ENCODE peak calls at places on chromosomes 2 and 18, in six cellular contexts. One of them, this sample, is unnamed.

GRCh38 chr2:159921752-159922404 is 123.9 kb upstream of the CD302 start:
- DNase-seq in A673: peak
- DNase-seq in fibroblast of villous mesenchyme: peak
- DNase-seq in RWPE1: no peak
- DNase-seq in WERI-Rb-1: peak
- DNase-seq in NB4: peak
- DNase-seq in this sample: no peak

GRCh38 chr18:54392621-54393023 is 34.9 kb downstream of the C18orf54 start:
- DNase-seq in A673: peak
- DNase-seq in fibroblast of villous mesenchyme: peak
- DNase-seq in RWPE1: peak
- DNase-seq in WERI-Rb-1: no peak
- DNase-seq in NB4: peak
- DNase-seq in this sample: no peak

GRCh38 chr2:205034034-205034433 is 488.8 kb downstream of the PARD3B start:
- DNase-seq in A673: no peak
- DNase-seq in fibroblast of villous mesenchyme: peak
- DNase-seq in RWPE1: no peak
- DNase-seq in WERI-Rb-1: no peak
- DNase-seq in NB4: no peak
- DNase-seq in this sample: no peak

GRCh38 chr2:54957321-54957999 is 92.8 kb downstream of the RTN4 start:
- DNase-seq in A673: peak
- DNase-seq in fibroblast of villous mesenchyme: no peak
- DNase-seq in RWPE1: no peak
- DNase-seq in WERI-Rb-1: no peak
- DNase-seq in NB4: no peak
- DNase-seq in this sample: no peak

GRCh38 chr2:38602136-38602731 is 494 bp downstream of the HNRNPLL start:
- DNase-seq in A673: no peak
- DNase-seq in fibroblast of villous mesenchyme: no peak
- DNase-seq in RWPE1: peak
- DNase-seq in WERI-Rb-1: peak
- DNase-seq in NB4: no peak
- DNase-seq in this sample: no peak

GRCh38 chr2:234203135-234203984 is 152.9 kb downstream of the SPP2 start:
- DNase-seq in A673: peak
- DNase-seq in fibroblast of villous mesenchyme: peak
- DNase-seq in RWPE1: peak
- DNase-seq in WERI-Rb-1: no peak
- DNase-seq in NB4: no peak
- DNase-seq in this sample: no peak

GRCh38 chr2:200373973-200374416 is 67.5 kb downstream of the SPATS2L start:
- DNase-seq in A673: no peak
- DNase-seq in fibroblast of villous mesenchyme: no peak
- DNase-seq in RWPE1: peak
- DNase-seq in WERI-Rb-1: no peak
- DNase-seq in NB4: no peak
- DNase-seq in this sample: no peak

GRCh38 chr18:21167641-21168372 is 56.2 kb upstream of the ROCK1 start:
- DNase-seq in A673: no peak
- DNase-seq in fibroblast of villous mesenchyme: no peak
- DNase-seq in RWPE1: no peak
- DNase-seq in WERI-Rb-1: no peak
- DNase-seq in NB4: no peak
- DNase-seq in this sample: no peak

GRCh38 chr2:88059979-88060906 is 4.7 kb upstream of the KRCC1 start:
- DNase-seq in A673: peak
- DNase-seq in fibroblast of villous mesenchyme: peak
- DNase-seq in RWPE1: peak
- DNase-seq in WERI-Rb-1: peak
- DNase-seq in NB4: peak
- DNase-seq in this sample: no peak

GRCh38 chr18:39434223-39434622 is 1868.6 kb upstream of the CELF4 start:
- DNase-seq in A673: no peak
- DNase-seq in fibroblast of villous mesenchyme: peak
- DNase-seq in RWPE1: no peak
- DNase-seq in WERI-Rb-1: no peak
- DNase-seq in NB4: no peak
- DNase-seq in this sample: no peak

GRCh38 chr2:120722603-120723421 is 12.9 kb upstream of the GLI2 start:
- DNase-seq in A673: no peak
- DNase-seq in fibroblast of villous mesenchyme: peak
- DNase-seq in RWPE1: no peak
- DNase-seq in WERI-Rb-1: no peak
- DNase-seq in NB4: no peak
- DNase-seq in this sample: peak

GRCh38 chr18:50982086-50982801 is 14.4 kb downstream of the ELAC1 start:
- DNase-seq in A673: no peak
- DNase-seq in fibroblast of villous mesenchyme: no peak
- DNase-seq in RWPE1: no peak
- DNase-seq in WERI-Rb-1: no peak
- DNase-seq in NB4: no peak
- DNase-seq in this sample: no peak

GRCh38 chr2:138157372-138157771 is 193.1 kb downstream of the HNMT start:
- DNase-seq in A673: no peak
- DNase-seq in fibroblast of villous mesenchyme: no peak
- DNase-seq in RWPE1: no peak
- DNase-seq in WERI-Rb-1: no peak
- DNase-seq in NB4: no peak
- DNase-seq in this sample: no peak

GRCh38 chr2:37523861-37524362 is 147.5 kb downstream of the CDC42EP3 start:
- DNase-seq in A673: peak
- DNase-seq in fibroblast of villous mesenchyme: peak
- DNase-seq in RWPE1: peak
- DNase-seq in WERI-Rb-1: no peak
- DNase-seq in NB4: peak
- DNase-seq in this sample: no peak

DNA sequence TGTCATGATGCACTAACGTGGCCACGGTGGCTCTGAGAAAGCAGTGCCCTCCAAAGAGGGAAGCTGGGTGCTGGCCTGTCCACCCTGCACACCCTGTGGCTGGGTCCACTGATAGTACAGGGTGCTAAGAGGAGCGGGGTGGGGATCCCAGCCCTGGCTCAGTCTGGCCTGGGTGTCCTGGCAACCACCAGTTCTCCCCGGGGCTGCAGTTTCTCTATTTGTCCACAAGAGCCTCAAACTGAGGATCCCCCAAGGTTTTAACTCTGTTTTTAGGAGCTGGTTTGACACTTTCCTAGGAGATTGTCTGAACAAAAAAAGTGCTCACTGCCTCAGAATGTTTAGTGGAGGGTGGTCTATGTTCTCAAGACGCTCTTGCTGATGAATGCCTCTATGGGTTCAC is 29.0 kb downstream of the EDAR start:
- DNase-seq in A673: no peak
- DNase-seq in fibroblast of villous mesenchyme: no peak
- DNase-seq in RWPE1: no peak
- DNase-seq in WERI-Rb-1: no peak
- DNase-seq in NB4: no peak
- DNase-seq in this sample: no peak
- TF ChIP-seq CTCF in A673: peak
- TF ChIP-seq CTCF in fibroblast of villous mesenchyme: peak
- TF ChIP-seq CTCF in RWPE1: no peak
- TF ChIP-seq CTCF in WERI-Rb-1: no peak
- TF ChIP-seq CTCF in NB4: no peak
- TF ChIP-seq CTCF in this sample: peak

DNA sequence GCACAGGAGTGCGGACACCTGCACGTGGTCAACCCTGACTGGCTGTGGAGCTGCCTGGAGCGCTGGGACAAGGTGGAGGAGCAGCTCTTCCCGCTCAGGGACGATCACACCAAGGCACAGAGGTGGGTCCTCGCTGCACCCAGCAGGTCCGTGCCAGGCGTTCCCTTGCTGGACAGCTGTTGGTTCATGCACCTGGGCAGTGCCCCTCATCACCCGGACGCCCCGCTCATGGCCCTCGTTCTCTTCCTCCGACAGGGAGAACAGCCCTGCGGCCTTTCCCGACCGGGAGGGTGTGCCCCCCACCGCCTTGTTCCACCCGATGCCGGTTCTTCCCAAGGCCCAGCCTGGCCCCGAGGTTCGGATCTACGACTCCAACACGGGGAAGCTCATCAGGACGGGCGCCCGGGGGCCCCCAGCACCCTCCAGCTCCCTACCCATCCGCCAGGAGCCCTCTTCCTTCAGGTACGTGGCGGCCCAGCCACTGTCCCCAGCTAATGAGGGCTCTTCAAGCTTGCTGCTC is 38.0 kb downstream of the CTDP1 start:
- DNase-seq in A673: no peak
- DNase-seq in fibroblast of villous mesenchyme: no peak
- DNase-seq in RWPE1: no peak
- DNase-seq in WERI-Rb-1: no peak
- DNase-seq in NB4: no peak
- DNase-seq in this sample: no peak
- TF ChIP-seq CTCF in A673: no peak
- TF ChIP-seq CTCF in fibroblast of villous mesenchyme: no peak
- TF ChIP-seq CTCF in RWPE1: no peak
- TF ChIP-seq CTCF in WERI-Rb-1: no peak
- TF ChIP-seq CTCF in NB4: no peak
- TF ChIP-seq CTCF in this sample: no peak

GRCh38 chr2:79938648-79939047 is 365.9 kb downstream of the LRRTM1 start:
- DNase-seq in A673: no peak
- DNase-seq in fibroblast of villous mesenchyme: no peak
- DNase-seq in RWPE1: no peak
- DNase-seq in WERI-Rb-1: no peak
- DNase-seq in NB4: no peak
- DNase-seq in this sample: no peak
- TF ChIP-seq CTCF in A673: no peak
- TF ChIP-seq CTCF in fibroblast of villous mesenchyme: no peak
- TF ChIP-seq CTCF in RWPE1: no peak
- TF ChIP-seq CTCF in WERI-Rb-1: no peak
- TF ChIP-seq CTCF in NB4: no peak
- TF ChIP-seq CTCF in this sample: no peak

DNA sequence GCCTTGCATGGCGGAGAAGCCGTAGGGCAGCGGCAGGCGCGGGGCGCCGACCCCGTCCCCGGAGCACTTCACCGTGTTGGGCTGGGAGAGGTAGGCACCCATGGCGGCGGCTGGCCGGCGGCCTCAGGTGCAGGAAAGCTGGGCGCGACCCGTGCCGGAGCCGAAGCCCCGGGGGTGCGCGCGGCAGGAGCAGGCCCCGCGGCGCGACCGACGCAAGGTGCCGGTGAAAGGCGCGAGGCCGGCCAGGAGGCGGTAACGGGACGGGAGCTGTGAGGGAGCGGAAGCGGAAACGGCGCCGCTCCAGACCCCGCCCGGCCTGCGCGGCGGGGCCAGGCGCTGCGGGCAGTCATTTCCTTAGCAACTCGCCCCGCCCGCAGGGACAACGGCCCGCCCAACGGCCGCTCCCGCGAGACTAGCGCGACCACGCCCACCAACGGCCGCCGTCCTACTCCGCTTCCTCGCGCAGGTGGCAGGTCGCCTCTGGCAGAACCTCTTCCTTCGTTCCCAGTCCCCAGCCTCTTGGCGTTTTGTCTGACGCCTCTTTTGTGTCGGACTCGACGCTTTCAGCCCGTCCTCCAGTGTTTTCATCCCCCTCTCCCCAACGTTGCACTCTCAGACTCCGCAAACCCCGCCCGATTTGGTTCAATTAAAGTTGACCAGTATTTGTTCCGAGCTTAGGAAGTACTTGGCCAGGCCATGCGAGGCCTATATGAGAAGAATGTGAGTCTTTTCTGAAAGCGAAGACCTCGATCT is at the start of gene PPM1G:
- DNase-seq in A673: peak
- DNase-seq in fibroblast of villous mesenchyme: peak
- DNase-seq in RWPE1: peak
- DNase-seq in WERI-Rb-1: peak
- DNase-seq in NB4: peak
- DNase-seq in this sample: peak
- TF ChIP-seq CTCF in A673: no peak
- TF ChIP-seq CTCF in fibroblast of villous mesenchyme: no peak
- TF ChIP-seq CTCF in RWPE1: no peak
- TF ChIP-seq CTCF in WERI-Rb-1: no peak
- TF ChIP-seq CTCF in NB4: no peak
- TF ChIP-seq CTCF in this sample: no peak

GRCh38 chr2:182766626-182767025 is 50.6 kb downstream of the DNAJC10 start:
- DNase-seq in A673: no peak
- DNase-seq in fibroblast of villous mesenchyme: no peak
- DNase-seq in RWPE1: no peak
- DNase-seq in WERI-Rb-1: peak
- DNase-seq in NB4: no peak
- DNase-seq in this sample: no peak
- TF ChIP-seq CTCF in A673: no peak
- TF ChIP-seq CTCF in fibroblast of villous mesenchyme: no peak
- TF ChIP-seq CTCF in RWPE1: no peak
- TF ChIP-seq CTCF in WERI-Rb-1: no peak
- TF ChIP-seq CTCF in NB4: no peak
- TF ChIP-seq CTCF in this sample: no peak

GRCh38 chr2:193276560-193276959 is 1081.8 kb upstream of the TMEFF2 start:
- DNase-seq in A673: no peak
- DNase-seq in fibroblast of villous mesenchyme: no peak
- DNase-seq in RWPE1: no peak
- DNase-seq in WERI-Rb-1: no peak
- DNase-seq in NB4: no peak
- DNase-seq in this sample: no peak

GRCh38 chr2:193272011-193272410 is 1077.3 kb upstream of the TMEFF2 start:
- DNase-seq in A673: no peak
- DNase-seq in fibroblast of villous mesenchyme: no peak
- DNase-seq in RWPE1: no peak
- DNase-seq in WERI-Rb-1: no peak
- DNase-seq in NB4: peak
- DNase-seq in this sample: no peak

GRCh38 chr2:193279361-193279760 is 1084.6 kb upstream of the TMEFF2 start:
- DNase-seq in A673: peak
- DNase-seq in fibroblast of villous mesenchyme: no peak
- DNase-seq in RWPE1: no peak
- DNase-seq in WERI-Rb-1: no peak
- DNase-seq in NB4: no peak
- DNase-seq in this sample: no peak

GRCh38 chr2:193276069-193276468 is 1081.3 kb upstream of the TMEFF2 start:
- DNase-seq in A673: no peak
- DNase-seq in fibroblast of villous mesenchyme: no peak
- DNase-seq in RWPE1: no peak
- DNase-seq in WERI-Rb-1: no peak
- DNase-seq in NB4: no peak
- DNase-seq in this sample: no peak

GRCh38 chr2:193276988-193277387 is 1082.3 kb upstream of the TMEFF2 start:
- DNase-seq in A673: no peak
- DNase-seq in fibroblast of villous mesenchyme: no peak
- DNase-seq in RWPE1: no peak
- DNase-seq in WERI-Rb-1: no peak
- DNase-seq in NB4: no peak
- DNase-seq in this sample: no peak
- TF ChIP-seq CTCF in A673: no peak
- TF ChIP-seq CTCF in fibroblast of villous mesenchyme: no peak
- TF ChIP-seq CTCF in RWPE1: no peak
- TF ChIP-seq CTCF in WERI-Rb-1: no peak
- TF ChIP-seq CTCF in NB4: no peak
- TF ChIP-seq CTCF in this sample: no peak

GRCh38 chr2:40760071-40760666 is 308.3 kb upstream of the SLC8A1 start:
- DNase-seq in A673: peak
- DNase-seq in fibroblast of villous mesenchyme: peak
- DNase-seq in RWPE1: peak
- DNase-seq in WERI-Rb-1: peak
- DNase-seq in NB4: peak
- DNase-seq in this sample: no peak
- TF ChIP-seq CTCF in A673: peak
- TF ChIP-seq CTCF in fibroblast of villous mesenchyme: peak
- TF ChIP-seq CTCF in RWPE1: peak
- TF ChIP-seq CTCF in WERI-Rb-1: peak
- TF ChIP-seq CTCF in NB4: peak
- TF ChIP-seq CTCF in this sample: peak

GRCh38 chr2:75241696-75242095 is 42.4 kb upstream of the TACR1 start:
- DNase-seq in A673: peak
- DNase-seq in fibroblast of villous mesenchyme: peak
- DNase-seq in RWPE1: peak
- DNase-seq in WERI-Rb-1: no peak
- DNase-seq in NB4: peak
- DNase-seq in this sample: no peak
- TF ChIP-seq CTCF in A673: peak
- TF ChIP-seq CTCF in fibroblast of villous mesenchyme: peak
- TF ChIP-seq CTCF in RWPE1: peak
- TF ChIP-seq CTCF in WERI-Rb-1: peak
- TF ChIP-seq CTCF in NB4: peak
- TF ChIP-seq CTCF in this sample: peak